ENCODE peak calls at places on chromosomes 13 and 19, in five cellular contexts. V, S, L, B and P are unnamed samples.

GRCh38 chr19:34232566-34233481 is 21.5 kb upstream of the GARRE1 start:
- DNase-seq in V (peak), S (peak), L (peak), B (peak), P (no peak)

GRCh38 chr19:54959840-54960239 is 6.3 kb upstream of the NLRP2 start:
- DNase-seq in V (no peak), S (no peak), L (no peak), B (no peak), P (no peak)

GRCh38 chr13:97015661-97016350 is 21.5 kb upstream of the OXGR1 start:
- DNase-seq in V (no peak), S (no peak), L (no peak), B (no peak), P (no peak)

GRCh38 chr19:14494910-14495677 is 833 bp downstream of the GIPC1 start:
- DNase-seq in V (no peak), S (no peak), L (no peak), B (peak), P (no peak)

GRCh38 chr13:94331281-94331680 is 148.2 kb downstream of the DCT start:
- DNase-seq in V (no peak), S (no peak), L (no peak), B (no peak), P (no peak)

GRCh38 chr13:105719861-105720260 is 815.6 kb downstream of the EFNB2 start:
- DNase-seq in V (no peak), S (no peak), L (no peak), B (no peak), P (no peak)

GRCh38 chr19:11814707-11815050 is 606 bp downstream of the ZNF440 start:
- DNase-seq in V (peak), S (no peak), L (peak), B (peak), P (no peak)

GRCh38 chr19:57570707-57571106 is 8.0 kb downstream of the ZNF416 start:
- DNase-seq in V (no peak), S (no peak), L (no peak), B (no peak), P (no peak)

GRCh38 chr19:24000656-24001055 is 86.0 kb downstream of the ZNF726 start:
- DNase-seq in V (no peak), S (no peak), L (no peak), B (no peak), P (no peak)

GRCh38 chr19:31905980-31906948 is 439.1 kb upstream of the ZNF507 start:
- DNase-seq in V (peak), S (no peak), L (peak), B (no peak), P (no peak)

GRCh38 chr13:98416408-98416807 is 160.5 kb downstream of the STK24 start:
- DNase-seq in V (no peak), S (peak), L (no peak), B (peak), P (no peak)

DNA sequence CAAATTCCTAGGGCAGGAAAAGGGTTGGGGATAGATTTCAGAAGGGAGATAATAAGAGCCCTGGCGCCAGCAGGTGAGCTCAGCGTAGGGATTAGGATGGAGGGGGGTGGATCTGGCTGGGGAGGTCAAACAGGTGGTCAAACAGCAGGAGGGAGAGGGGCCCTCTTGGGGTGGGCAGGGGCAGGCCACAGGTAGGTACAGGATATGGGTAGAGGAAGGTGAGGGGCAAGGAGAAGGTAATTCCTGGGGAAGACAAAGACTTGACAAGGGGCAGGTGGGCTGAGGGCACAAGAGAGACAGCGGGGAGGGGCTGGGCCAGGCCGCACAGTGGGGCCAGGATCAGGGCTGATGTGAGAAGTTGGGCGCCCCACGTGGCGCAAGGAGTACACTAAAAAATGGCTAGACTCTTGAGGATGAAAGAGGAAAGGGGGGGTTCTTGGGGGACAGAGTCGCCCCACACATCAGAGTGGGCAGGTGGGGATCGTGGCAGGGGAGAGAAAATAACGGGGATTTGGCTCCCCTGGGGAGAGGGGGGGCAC is 713 bp downstream of the KRI1 start:
- DNase-seq in V (peak), S (no peak), L (peak), B (peak), P (no peak)
- TF ChIP-seq CTCF in V (peak), S (peak), L (peak), B (peak), P (no peak)

GRCh38 chr13:48731957-48732569 is 78.3 kb downstream of the CYSLTR2 start:
- DNase-seq in V (no peak), S (no peak), L (peak), B (peak), P (peak)
- TF ChIP-seq CTCF in V (peak), S (peak), L (peak), B (peak), P (no peak)

DNA sequence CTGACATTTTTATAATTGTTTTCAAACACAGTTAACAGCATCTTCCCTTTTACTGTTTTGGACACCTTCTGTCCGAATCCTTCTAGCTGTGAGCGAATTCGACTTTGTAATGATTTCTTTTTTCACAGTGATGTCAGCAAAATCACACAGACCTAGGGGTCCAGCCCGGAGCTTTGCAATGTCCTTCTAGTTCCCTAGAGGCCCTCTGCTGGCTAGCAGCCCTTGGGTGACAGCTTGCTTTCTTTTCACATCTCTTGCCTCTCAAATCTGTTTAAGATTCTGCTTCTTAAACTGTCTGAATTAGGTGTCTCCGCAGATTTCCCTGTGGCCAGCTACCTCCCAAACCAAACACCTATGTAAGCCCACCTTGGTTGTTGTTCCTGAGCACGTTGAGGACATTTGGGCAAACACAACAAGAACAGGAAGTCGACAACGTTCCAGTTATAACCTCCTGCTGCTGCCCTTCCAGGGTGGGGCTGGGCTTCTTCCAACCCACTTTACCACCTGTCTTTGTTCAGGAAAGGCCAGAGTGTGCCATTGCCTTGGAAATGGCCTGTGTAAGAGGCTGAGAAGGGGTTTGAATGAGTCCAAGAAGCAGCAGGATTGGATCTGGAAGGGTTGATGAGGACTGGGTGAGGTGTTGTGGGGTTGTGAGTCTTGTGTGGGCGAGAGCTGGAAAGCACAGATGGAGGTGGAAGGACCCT is 123.1 kb downstream of the ATP8A2 start:
- DNase-seq in V (no peak), S (no peak), L (no peak), B (no peak), P (no peak)
- TF ChIP-seq CTCF in V (no peak), S (no peak), L (no peak), B (no peak), P (no peak)

GRCh38 chr13:39777527-39778061 is 122.1 kb downstream of the COG6 start:
- DNase-seq in V (peak), S (peak), L (peak), B (peak), P (no peak)
- TF ChIP-seq CTCF in V (peak), S (peak), L (peak), B (peak), P (no peak)

GRCh38 chr13:30676672-30677071 is 58.7 kb upstream of the ALOX5AP start:
- DNase-seq in V (peak), S (no peak), L (peak), B (peak), P (no peak)
- TF ChIP-seq CTCF in V (peak), S (peak), L (peak), B (peak), P (no peak)

DNA sequence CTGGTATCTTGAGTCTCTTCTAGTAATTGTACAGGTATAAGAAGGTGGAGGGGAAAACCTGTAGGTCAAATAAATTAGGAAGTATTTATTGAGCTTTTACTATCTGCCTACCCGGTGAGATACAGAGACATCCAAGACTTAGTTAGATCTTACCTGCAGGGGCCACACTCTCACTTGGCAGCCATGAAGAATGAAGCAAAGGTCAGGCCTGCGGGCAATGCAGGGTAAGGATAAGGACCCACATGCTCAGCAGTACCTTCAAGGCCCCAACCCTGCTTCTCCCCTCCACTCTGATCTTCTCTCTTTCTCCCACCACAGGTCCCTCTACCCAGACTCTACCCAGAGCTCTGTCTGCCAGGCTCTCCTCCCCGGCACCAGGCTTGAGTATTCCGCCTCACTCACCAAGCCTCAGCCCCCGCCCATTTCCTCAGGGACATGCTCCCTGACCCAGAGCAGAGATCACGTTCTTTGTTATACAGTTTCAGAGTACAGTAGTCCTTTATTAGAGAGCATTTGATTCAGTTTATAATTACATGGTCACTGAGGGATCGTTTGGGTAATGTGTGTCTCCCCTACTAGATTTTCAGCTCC is 18.9 kb upstream of the CLDN10 start:
- DNase-seq in V (no peak), S (no peak), L (no peak), B (no peak), P (no peak)
- TF ChIP-seq CTCF in V (no peak), S (no peak), L (no peak), B (no peak), P (no peak)